ENCODE peak calls at places on chromosomes 16 and 17, in four cellular contexts. One of them, this sample, is unnamed.

GRCh38 chr16:87790278-87791023 is 24.7 kb upstream of the KLHDC4 start:
- DNase-seq in GM12878: no peak
- DNase-seq in K562: no peak
- DNase-seq in A549: peak
- DNase-seq in this sample: no peak

GRCh38 chr16:10851512-10851911 is 25.5 kb upstream of the CIITA start:
- DNase-seq in GM12878: no peak
- DNase-seq in K562: no peak
- DNase-seq in A549: no peak
- DNase-seq in this sample: no peak

GRCh38 chr16:3611145-3611977 is at the start of gene SLX4:
- DNase-seq in GM12878: no peak
- DNase-seq in K562: peak
- DNase-seq in A549: peak
- DNase-seq in this sample: peak

GRCh38 chr16:79320956-79321355 is 279.6 kb downstream of the MAF start:
- DNase-seq in GM12878: no peak
- DNase-seq in K562: no peak
- DNase-seq in A549: no peak
- DNase-seq in this sample: no peak

GRCh38 chr17:75645889-75646625 is 12.8 kb downstream of the SMIM5 start:
- DNase-seq in GM12878: peak
- DNase-seq in K562: no peak
- DNase-seq in A549: peak
- DNase-seq in this sample: peak

GRCh38 chr17:27180322-27180721 is 113.6 kb upstream of the WSB1 start:
- DNase-seq in GM12878: no peak
- DNase-seq in K562: no peak
- DNase-seq in A549: no peak
- DNase-seq in this sample: no peak

GRCh38 chr17:49351572-49352140 is 10.4 kb downstream of the ZNF652 start:
- DNase-seq in GM12878: no peak
- DNase-seq in K562: no peak
- DNase-seq in A549: no peak
- DNase-seq in this sample: no peak

GRCh38 chr17:7782237-7782636 is 51.8 kb upstream of the KDM6B start:
- DNase-seq in GM12878: no peak
- DNase-seq in K562: no peak
- DNase-seq in A549: peak
- DNase-seq in this sample: no peak

GRCh38 chr17:57989011-57989345 is 924 bp upstream of the VEZF1 start:
- DNase-seq in GM12878: no peak
- DNase-seq in K562: peak
- DNase-seq in A549: peak
- DNase-seq in this sample: peak

GRCh38 chr16:20866161-20866772 is 33.9 kb downstream of the DCUN1D3 start:
- DNase-seq in GM12878: no peak
- DNase-seq in K562: peak
- DNase-seq in A549: peak
- DNase-seq in this sample: peak

GRCh38 chr16:90057738-90058173 is 19.4 kb downstream of the PRDM7 start:
- DNase-seq in GM12878: no peak
- DNase-seq in K562: peak
- DNase-seq in A549: no peak
- DNase-seq in this sample: peak

GRCh38 chr17:35931794-35932419 is 1.3 kb upstream of the RDM1 start:
- DNase-seq in GM12878: no peak
- DNase-seq in K562: no peak
- DNase-seq in A549: no peak
- DNase-seq in this sample: no peak

GRCh38 chr16:12060751-12061150 is 84.2 kb downstream of the SNX29 start:
- DNase-seq in GM12878: peak
- DNase-seq in K562: no peak
- DNase-seq in A549: no peak
- DNase-seq in this sample: no peak

GRCh38 chr16:21611178-21611545 is 11.8 kb downstream of the METTL9 start:
- DNase-seq in GM12878: no peak
- DNase-seq in K562: no peak
- DNase-seq in A549: no peak
- DNase-seq in this sample: no peak

GRCh38 chr17:64230551-64231408 is 32.3 kb downstream of the TEX2 start:
- DNase-seq in GM12878: no peak
- DNase-seq in K562: no peak
- DNase-seq in A549: peak
- DNase-seq in this sample: no peak

GRCh38 chr16:58411736-58412614 is 19.7 kb downstream of the GINS3 start:
- DNase-seq in GM12878: no peak
- DNase-seq in K562: peak
- DNase-seq in A549: no peak
- DNase-seq in this sample: no peak

GRCh38 chr17:72385482-72385881 is 264.7 kb downstream of the SOX9 start:
- DNase-seq in GM12878: no peak
- DNase-seq in K562: no peak
- DNase-seq in A549: no peak
- DNase-seq in this sample: no peak

GRCh38 chr17:40461774-40462342 is 18.6 kb downstream of the IGFBP4 start:
- DNase-seq in GM12878: no peak
- DNase-seq in K562: no peak
- DNase-seq in A549: peak
- DNase-seq in this sample: no peak

GRCh38 chr17:27635275-27635823 is 4.4 kb downstream of the LGALS9 start:
- DNase-seq in GM12878: no peak
- DNase-seq in K562: no peak
- DNase-seq in A549: no peak
- DNase-seq in this sample: no peak

GRCh38 chr16:59210955-59211541 is 476.9 kb upstream of the GOT2 start:
- DNase-seq in GM12878: no peak
- DNase-seq in K562: no peak
- DNase-seq in A549: peak
- DNase-seq in this sample: peak

GRCh38 chr17:77423589-77424451 is 283.1 kb downstream of the SEC14L1 start:
- DNase-seq in GM12878: no peak
- DNase-seq in K562: no peak
- DNase-seq in A549: peak
- DNase-seq in this sample: no peak

GRCh38 chr17:40321502-40322416 is 12.8 kb downstream of the RARA start:
- DNase-seq in GM12878: no peak
- DNase-seq in K562: no peak
- DNase-seq in A549: no peak
- DNase-seq in this sample: no peak

GRCh38 chr17:37825851-37826250 is 81.0 kb upstream of the HNF1B start:
- DNase-seq in GM12878: no peak
- DNase-seq in K562: no peak
- DNase-seq in A549: no peak
- DNase-seq in this sample: no peak

GRCh38 chr17:3695723-3696411 is at the start of gene P2RX5:
- DNase-seq in GM12878: no peak
- DNase-seq in K562: peak
- DNase-seq in A549: no peak
- DNase-seq in this sample: no peak

GRCh38 chr17:58702045-58702476 is 9.7 kb downstream of the RAD51C start:
- DNase-seq in GM12878: peak
- DNase-seq in K562: no peak
- DNase-seq in A549: no peak
- DNase-seq in this sample: no peak

GRCh38 chr16:84807776-84808175 is 12.0 kb upstream of the CRISPLD2 start:
- DNase-seq in GM12878: no peak
- DNase-seq in K562: no peak
- DNase-seq in A549: no peak
- DNase-seq in this sample: no peak

GRCh38 chr16:8567355-8568230 is 22.7 kb downstream of the TMEM114 start:
- DNase-seq in GM12878: peak
- DNase-seq in K562: peak
- DNase-seq in A549: peak
- DNase-seq in this sample: peak

GRCh38 chr17:45977976-45978626 is 20.9 kb upstream of the STH start:
- DNase-seq in GM12878: no peak
- DNase-seq in K562: peak
- DNase-seq in A549: no peak
- DNase-seq in this sample: no peak

GRCh38 chr16:59192551-59193199 is 458.6 kb upstream of the GOT2 start:
- DNase-seq in GM12878: no peak
- DNase-seq in K562: peak
- DNase-seq in A549: peak
- DNase-seq in this sample: peak

GRCh38 chr17:2571523-2572303 is 21.7 kb upstream of the PAFAH1B1 start:
- DNase-seq in GM12878: peak
- DNase-seq in K562: no peak
- DNase-seq in A549: no peak
- DNase-seq in this sample: no peak

GRCh38 chr17:33267279-33267790 is 25.8 kb downstream of the ASIC2 start:
- DNase-seq in GM12878: no peak
- DNase-seq in K562: no peak
- DNase-seq in A549: peak
- DNase-seq in this sample: no peak

GRCh38 chr16:64657316-64658011 is 464.4 kb downstream of the CDH11 start:
- DNase-seq in GM12878: no peak
- DNase-seq in K562: no peak
- DNase-seq in A549: no peak
- DNase-seq in this sample: no peak

GRCh38 chr17:78798695-78799559 is 16.9 kb upstream of the CYTH1 start:
- DNase-seq in GM12878: no peak
- DNase-seq in K562: peak
- DNase-seq in A549: peak
- DNase-seq in this sample: peak
- TF ChIP-seq POLR2AphosphoS2 in GM12878: no peak
- TF ChIP-seq POLR2AphosphoS2 in K562: no peak
- TF ChIP-seq POLR2AphosphoS2 in A549: no peak
- TF ChIP-seq POLR2AphosphoS2 in this sample: no peak

GRCh38 chr17:10018461-10018891 is 113.4 kb upstream of the RCVRN start:
- DNase-seq in GM12878: peak
- DNase-seq in K562: no peak
- DNase-seq in A549: no peak
- DNase-seq in this sample: no peak

DNA sequence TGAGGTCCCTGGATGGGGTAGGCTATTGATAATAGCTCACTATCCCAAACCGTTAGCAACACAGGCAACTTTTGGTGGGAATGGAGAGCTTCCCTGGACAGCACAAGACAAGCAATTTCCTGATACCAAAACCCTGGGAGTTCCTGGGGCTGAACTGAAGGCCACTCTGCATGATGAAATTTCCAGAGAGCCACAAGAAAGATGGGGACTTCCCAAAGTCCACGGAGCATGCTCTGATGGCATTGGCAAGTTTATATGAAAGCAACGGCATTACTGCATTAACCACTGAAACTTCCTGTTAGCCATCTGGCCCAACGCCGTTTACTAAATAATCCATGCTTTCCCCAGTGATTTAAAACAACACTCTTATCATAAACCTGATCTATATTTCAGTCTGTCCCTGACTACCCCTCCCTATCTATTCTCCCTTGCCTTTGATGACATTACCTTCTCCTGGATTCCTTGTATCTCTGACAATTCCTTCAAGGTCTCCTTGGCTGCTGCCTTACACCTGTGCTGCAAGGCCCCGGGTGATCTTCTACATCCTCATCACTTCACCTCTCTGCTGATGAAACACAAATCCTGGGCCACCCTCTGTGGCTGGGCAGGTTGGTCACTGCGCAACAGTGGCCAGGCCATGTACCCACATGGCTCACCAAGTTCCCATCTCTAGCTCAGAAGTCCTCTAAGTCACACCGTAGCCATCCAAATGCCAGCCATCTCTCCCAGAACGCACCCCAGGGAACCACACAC is 108.5 kb upstream of the RCVRN start:
- DNase-seq in GM12878: peak
- DNase-seq in K562: no peak
- DNase-seq in A549: no peak
- DNase-seq in this sample: no peak
- TF ChIP-seq POLR2AphosphoS2 in GM12878: no peak
- TF ChIP-seq POLR2AphosphoS2 in K562: no peak
- TF ChIP-seq POLR2AphosphoS2 in A549: no peak
- TF ChIP-seq POLR2AphosphoS2 in this sample: no peak

GRCh38 chr16:50102046-50102756 is 36.4 kb downstream of the HEATR3 start:
- DNase-seq in GM12878: no peak
- DNase-seq in K562: no peak
- DNase-seq in A549: no peak
- DNase-seq in this sample: no peak
- TF ChIP-seq POLR2AphosphoS2 in GM12878: no peak
- TF ChIP-seq POLR2AphosphoS2 in K562: no peak
- TF ChIP-seq POLR2AphosphoS2 in A549: no peak
- TF ChIP-seq POLR2AphosphoS2 in this sample: no peak

GRCh38 chr17:80884811-80885210 is 106.8 kb upstream of the CHMP6 start:
- DNase-seq in GM12878: no peak
- DNase-seq in K562: no peak
- DNase-seq in A549: no peak
- DNase-seq in this sample: no peak
- TF ChIP-seq POLR2AphosphoS2 in GM12878: no peak
- TF ChIP-seq POLR2AphosphoS2 in K562: no peak
- TF ChIP-seq POLR2AphosphoS2 in A549: no peak
- TF ChIP-seq POLR2AphosphoS2 in this sample: no peak

GRCh38 chr17:47883589-47884426 is 12.2 kb upstream of the SP2 start:
- DNase-seq in GM12878: no peak
- DNase-seq in K562: no peak
- DNase-seq in A549: no peak
- DNase-seq in this sample: no peak
- TF ChIP-seq POLR2AphosphoS2 in GM12878: no peak
- TF ChIP-seq POLR2AphosphoS2 in K562: no peak
- TF ChIP-seq POLR2AphosphoS2 in A549: no peak
- TF ChIP-seq POLR2AphosphoS2 in this sample: no peak

GRCh38 chr17:73747221-73748002 is 103.2 kb upstream of the SDK2 start:
- DNase-seq in GM12878: no peak
- DNase-seq in K562: no peak
- DNase-seq in A549: no peak
- DNase-seq in this sample: no peak

GRCh38 chr17:73749337-73749807 is 105.1 kb upstream of the SDK2 start:
- DNase-seq in GM12878: no peak
- DNase-seq in K562: no peak
- DNase-seq in A549: no peak
- DNase-seq in this sample: no peak

GRCh38 chr17:73749906-73750305 is 105.7 kb upstream of the SDK2 start:
- DNase-seq in GM12878: no peak
- DNase-seq in K562: no peak
- DNase-seq in A549: no peak
- DNase-seq in this sample: no peak

GRCh38 chr17:73746314-73747073 is 102.2 kb upstream of the SDK2 start:
- DNase-seq in GM12878: no peak
- DNase-seq in K562: no peak
- DNase-seq in A549: no peak
- DNase-seq in this sample: no peak

GRCh38 chr17:73748521-73748920 is 104.3 kb upstream of the SDK2 start:
- DNase-seq in GM12878: no peak
- DNase-seq in K562: no peak
- DNase-seq in A549: no peak
- DNase-seq in this sample: no peak
- TF ChIP-seq POLR2AphosphoS2 in GM12878: no peak
- TF ChIP-seq POLR2AphosphoS2 in K562: no peak
- TF ChIP-seq POLR2AphosphoS2 in A549: no peak
- TF ChIP-seq POLR2AphosphoS2 in this sample: no peak

This sample was measured in HepG2.